ENCODE peak calls at places on chromosomes 12 and 14, in four cellular contexts. Y is SK-N-SH, O is K562, T is H1. E is an unnamed sample.

GRCh38 chr12:12505544-12506501 is 56.8 kb downstream of the DUSP16 start:
- DNase-seq in Y (peak), T (peak), O (peak), E (no peak)

GRCh38 chr14:80637726-80638619 is 303.6 kb downstream of the CEP128 start:
- DNase-seq in Y (no peak), T (no peak), O (no peak), E (no peak)

GRCh38 chr12:109949089-109949488 is 47.1 kb downstream of the GIT2 start:
- DNase-seq in O (no peak), T (no peak), Y (no peak), E (no peak)

GRCh38 chr12:101707131-101707782 is 9.8 kb downstream of the CHPT1 start:
- DNase-seq in T (no peak), Y (no peak), O (peak), E (no peak)

GRCh38 chr12:19850341-19851065 is 411.2 kb downstream of the AEBP2 start:
- DNase-seq in O (no peak), Y (no peak), T (no peak), E (no peak)

GRCh38 chr12:3959799-3960560 is 86.8 kb upstream of the PARP11 start:
- DNase-seq in O (no peak), T (no peak), Y (no peak), E (no peak)

GRCh38 chr14:68926236-68926635 is 52.9 kb downstream of the ACTN1 start:
- DNase-seq in T (no peak), Y (no peak), O (no peak), E (no peak)

GRCh38 chr14:35940291-35940690 is 114.2 kb downstream of the BRMS1L start:
- DNase-seq in T (no peak), Y (no peak), O (no peak), E (no peak)

GRCh38 chr12:94622475-94622874 is 27.9 kb downstream of the TMCC3 start:
- DNase-seq in T (no peak), O (no peak), Y (peak), E (no peak)

GRCh38 chr14:32567543-32568384 is 238.7 kb downstream of the AKAP6 start:
- DNase-seq in T (no peak), Y (no peak), O (no peak), E (no peak)

GRCh38 chr14:105257464-105257863 is 9.1 kb downstream of the BTBD6 start:
- DNase-seq in O (no peak), Y (no peak), T (no peak), E (no peak)

GRCh38 chr14:105260826-105261438 is 12.6 kb downstream of the BTBD6 start:
- DNase-seq in O (no peak), Y (no peak), T (no peak), E (no peak)

GRCh38 chr14:105256292-105256960 is 8.1 kb downstream of the BTBD6 start:
- DNase-seq in O (no peak), T (no peak), Y (no peak), E (no peak)

GRCh38 chr14:105261781-105262180 is 13.4 kb downstream of the BTBD6 start:
- DNase-seq in O (no peak), Y (no peak), T (no peak), E (no peak)

DNA sequence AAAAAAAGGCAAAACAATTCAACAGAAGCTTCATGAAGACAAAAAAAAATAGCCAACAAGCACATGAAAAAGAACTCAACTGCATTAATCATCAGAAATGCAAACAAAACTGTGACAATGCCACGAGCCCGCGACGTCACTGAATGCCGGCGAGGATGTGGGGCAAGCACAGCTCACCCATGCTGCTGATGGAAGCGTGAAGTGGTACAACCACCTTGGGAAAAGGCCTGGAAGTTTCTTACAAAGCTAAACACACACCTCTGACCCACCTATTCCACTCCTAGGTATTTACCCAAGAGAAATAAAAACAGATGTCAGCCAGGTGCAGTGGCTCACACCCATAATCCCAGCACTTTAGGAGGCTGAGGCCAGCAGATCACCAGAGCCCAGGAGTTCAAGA is 10.5 kb downstream of the BTBD6 start:
- DNase-seq in T (no peak), O (no peak), Y (no peak), E (no peak)
- TF ChIP-seq TEAD4 in T (no peak), O (no peak), Y (no peak), E (no peak)

DNA sequence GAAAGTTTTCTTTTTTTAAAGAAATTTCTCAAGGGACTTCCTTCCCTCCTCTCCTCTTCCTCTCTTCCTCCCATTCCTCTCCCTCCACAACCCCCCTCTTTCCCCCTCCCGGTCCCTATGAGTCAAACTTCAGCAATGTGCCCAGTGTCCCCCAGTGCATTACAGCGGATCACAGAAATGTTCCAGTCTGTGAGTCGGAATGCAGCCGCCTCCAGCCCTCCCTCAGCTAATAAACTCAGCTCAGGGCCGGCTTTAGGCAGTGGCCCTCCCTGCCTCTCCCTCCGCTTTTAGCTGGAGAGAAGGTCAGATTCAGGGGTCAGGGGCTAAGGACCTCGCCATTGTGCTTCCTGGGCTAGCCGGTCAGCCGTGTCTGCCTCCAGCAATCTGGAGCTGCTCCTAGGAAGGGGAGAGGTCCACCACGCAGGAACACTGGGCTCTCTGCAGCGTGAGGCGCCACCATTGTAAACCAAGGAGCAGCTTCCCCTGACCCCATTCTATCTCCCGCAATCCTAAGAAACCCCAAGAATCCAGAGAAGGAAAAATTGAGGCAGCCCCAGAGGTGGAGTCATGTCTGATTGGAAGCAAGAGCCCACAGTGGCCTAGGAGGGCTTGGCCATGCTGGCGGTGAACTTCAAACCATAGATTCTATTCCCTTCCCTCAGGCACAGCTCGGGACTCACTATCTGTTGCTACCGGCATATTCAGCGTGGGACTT is 1.1 kb upstream of the HDAC7 start:
- DNase-seq in Y (peak), O (no peak), T (no peak), E (peak)
- TF ChIP-seq TEAD4 in Y (peak), O (peak), T (peak), E (no peak)

DNA sequence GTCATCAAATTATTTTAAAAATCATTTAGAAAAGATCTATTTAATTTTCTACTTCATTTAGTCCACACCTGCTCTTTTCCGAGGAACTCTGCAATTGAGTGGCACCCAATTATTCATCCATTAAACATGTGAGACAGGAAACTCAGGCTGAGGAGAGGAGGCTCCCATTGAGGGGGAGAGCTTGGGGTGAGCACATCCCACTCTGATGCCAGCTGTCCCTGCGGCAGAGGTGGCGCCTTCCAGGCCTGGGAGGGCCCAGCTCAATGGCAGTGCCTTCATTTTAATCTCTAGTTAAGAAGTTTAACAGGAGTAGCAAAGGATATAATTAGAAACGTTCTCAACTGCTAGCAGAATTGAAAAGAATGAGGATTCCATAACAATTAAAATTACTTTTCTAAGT is 92.0 kb downstream of the ITPR2 start:
- DNase-seq in Y (no peak), O (no peak), T (no peak), E (no peak)
- TF ChIP-seq TEAD4 in Y (no peak), O (no peak), T (no peak), E (no peak)

GRCh38 chr12:57160741-57161140 is 13.3 kb upstream of the LRP1-AS start:
- DNase-seq in Y (no peak), T (no peak), O (no peak), E (no peak)
- TF ChIP-seq TEAD4 in Y (no peak), T (no peak), O (no peak), E (no peak)

GRCh38 chr12:16016748-16017147 is 105.6 kb downstream of the DERA start:
- DNase-seq in Y (no peak), O (no peak), T (no peak), E (no peak)

GRCh38 chr12:16008442-16008841 is 97.3 kb downstream of the DERA start:
- DNase-seq in O (peak), Y (no peak), T (no peak), E (no peak)

GRCh38 chr12:16006752-16007151 is 95.6 kb downstream of the DERA start:
- DNase-seq in Y (no peak), T (no peak), O (no peak), E (no peak)

GRCh38 chr12:16012086-16012485 is 101.0 kb downstream of the DERA start:
- DNase-seq in T (no peak), Y (no peak), O (no peak), E (no peak)
- TF ChIP-seq TEAD4 in T (no peak), Y (no peak), O (no peak), E (no peak)

GRCh38 chr14:44798386-44799242 is 163.1 kb downstream of the KLHL28 start:
- DNase-seq in T (no peak), Y (peak), O (no peak), E (no peak)
- TF ChIP-seq TEAD4 in T (no peak), Y (no peak), O (no peak), E (no peak)

DNA sequence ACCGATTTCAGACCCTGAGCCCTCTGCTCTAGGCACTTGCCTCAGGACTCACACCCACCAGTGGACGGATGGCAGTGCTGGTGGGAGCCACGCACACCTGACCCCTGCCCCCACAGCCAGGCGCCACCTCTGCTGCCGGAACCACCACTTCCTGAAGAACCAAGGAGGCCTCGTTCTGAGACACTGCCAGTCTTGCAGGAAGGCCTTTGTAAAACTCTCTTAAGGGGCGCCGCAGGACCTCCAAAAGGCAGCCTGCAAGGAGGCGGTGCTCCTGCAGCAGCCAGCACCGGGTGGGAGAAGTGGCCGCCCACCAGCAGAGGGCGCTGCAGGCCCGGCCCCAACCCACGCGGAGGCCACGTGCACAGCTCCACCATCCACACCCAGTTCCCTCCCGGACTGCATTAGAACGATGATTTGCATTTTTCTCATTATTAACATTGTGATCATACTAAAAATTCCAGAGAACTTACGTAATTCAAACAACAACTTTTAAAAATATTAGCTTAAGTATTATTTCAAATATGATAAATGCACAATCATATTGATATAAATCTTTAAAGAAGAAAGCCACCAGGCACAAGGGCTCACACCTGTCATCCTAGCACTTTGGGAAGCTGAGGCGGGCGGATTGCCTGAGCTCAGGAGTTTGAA is 12.8 kb downstream of the STX2 start:
- DNase-seq in Y (peak), O (peak), T (peak), E (peak)
- TF ChIP-seq TEAD4 in Y (no peak), O (peak), T (peak), E (peak)

DNA sequence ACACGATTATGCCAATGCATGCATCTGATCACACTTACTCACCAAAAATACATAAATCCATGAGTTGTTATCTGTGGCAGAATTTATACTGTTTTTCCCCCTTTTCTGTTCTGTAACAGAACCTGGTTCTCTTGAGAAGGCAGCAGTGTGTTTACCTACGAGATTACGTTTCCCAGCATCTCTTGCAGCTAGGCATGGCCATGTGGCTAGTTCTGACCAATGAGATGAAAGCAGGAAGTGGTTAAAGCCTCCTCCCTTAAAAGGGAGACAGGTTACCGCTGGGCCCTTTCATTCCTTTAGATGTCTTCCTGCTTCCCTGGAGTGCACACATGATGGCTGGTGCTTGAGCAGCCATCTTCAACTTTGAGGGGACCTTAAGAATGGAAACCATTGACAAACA is 11.7 kb upstream of the ASPG start:
- DNase-seq in O (peak), T (no peak), Y (no peak), E (no peak)
- TF ChIP-seq TEAD4 in O (no peak), T (no peak), Y (no peak), E (no peak)

GRCh38 chr12:52207106-52207505 is 15.3 kb upstream of the KRT80 start:
- DNase-seq in O (no peak), Y (peak), T (no peak), E (no peak)

GRCh38 chr12:52204931-52205505 is 13.2 kb upstream of the KRT80 start:
- DNase-seq in O (no peak), Y (no peak), T (no peak), E (no peak)

GRCh38 chr12:52204095-52204930 is 12.5 kb upstream of the KRT80 start:
- DNase-seq in O (no peak), Y (no peak), T (no peak), E (peak)

GRCh38 chr12:52206309-52207040 is 14.7 kb upstream of the KRT80 start:
- DNase-seq in O (no peak), Y (no peak), T (no peak), E (no peak)

DNA sequence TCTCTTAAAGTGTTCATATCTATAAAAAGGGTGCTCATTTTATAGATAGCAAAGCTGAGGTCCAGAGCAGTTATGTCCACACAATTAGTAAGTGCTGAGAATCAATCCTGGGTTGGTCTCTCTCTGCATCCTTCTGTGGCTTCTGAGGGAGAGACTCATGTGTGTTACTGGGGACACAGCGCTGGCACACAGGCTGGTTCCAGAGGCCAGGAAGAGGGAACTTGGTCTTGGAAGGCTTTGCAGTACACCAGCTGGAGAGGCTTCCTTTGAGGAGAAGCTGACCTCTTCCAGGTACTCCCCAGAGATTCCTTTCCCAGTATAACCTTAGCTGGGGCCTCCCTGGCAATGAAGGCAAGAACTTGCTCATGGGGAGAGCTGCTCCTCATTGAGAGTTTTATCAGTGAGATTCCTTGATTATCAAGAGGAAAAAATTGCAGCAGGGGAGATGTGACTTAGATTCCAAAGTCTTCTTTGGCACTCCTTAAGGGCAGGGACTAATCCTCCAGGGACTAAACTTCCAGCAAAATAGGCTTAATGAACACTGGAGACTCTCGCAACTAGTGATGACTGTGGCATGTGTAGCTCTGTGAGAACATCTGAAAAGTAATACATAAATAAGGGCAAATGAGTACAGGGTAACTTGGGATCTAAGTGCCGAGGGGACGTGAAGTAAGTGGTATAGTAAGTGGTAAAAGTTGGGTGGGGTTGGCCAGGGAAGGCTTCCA is 13.9 kb upstream of the KRT80 start:
- DNase-seq in Y (no peak), O (no peak), T (no peak), E (no peak)
- TF ChIP-seq TEAD4 in Y (no peak), O (no peak), T (no peak), E (no peak)

GRCh38 chr12:53664191-53664590 is 11.7 kb downstream of the ATP5MC2 start:
- DNase-seq in Y (no peak), O (no peak), T (no peak), E (no peak)

GRCh38 chr12:53657041-53657440 is 18.8 kb downstream of the ATP5MC2 start:
- DNase-seq in Y (no peak), T (no peak), O (no peak), E (no peak)

GRCh38 chr12:53659011-53659551 is 16.8 kb downstream of the ATP5MC2 start:
- DNase-seq in Y (no peak), T (no peak), O (no peak), E (no peak)

GRCh38 chr12:53659609-53660008 is 16.3 kb downstream of the ATP5MC2 start:
- DNase-seq in Y (no peak), T (no peak), O (no peak), E (no peak)

DNA sequence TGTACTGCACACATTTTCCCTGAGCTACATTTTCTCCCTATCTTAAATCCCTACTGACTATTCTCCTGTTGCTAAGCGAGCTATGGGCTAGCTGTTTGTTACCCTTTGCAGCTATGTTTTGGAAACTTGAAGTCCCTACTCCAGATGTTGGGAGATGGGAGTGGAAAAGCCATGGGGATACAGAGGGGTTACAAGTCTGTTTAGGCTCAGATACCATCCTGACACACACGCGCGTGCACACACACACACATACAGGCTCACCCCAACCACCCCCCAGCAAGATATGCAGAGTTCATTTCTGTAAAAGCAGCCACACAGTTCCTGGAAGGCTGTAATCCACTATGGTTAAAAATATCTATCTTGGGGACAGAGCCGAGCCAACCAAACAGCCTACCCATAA is 15.8 kb downstream of the ATP5MC2 start:
- DNase-seq in T (no peak), O (peak), Y (no peak), E (no peak)
- TF ChIP-seq TEAD4 in T (no peak), O (no peak), Y (no peak), E (no peak)

E was measured in WTC11.